ENCODE peak calls at places on chromosomes 1 and 21, in ten cellular contexts. Z, Y, K, N, R, A, W, S, C and I are unnamed samples. For H3K4me1, the result is how much of the 10 kb centered on the place peaks cover.

GRCh38 chr21:21019681-21020080 is 21.5 kb downstream of the NCAM2 start:
- DNase-seq in R (no peak), Z (no peak), W (peak), N (no peak), S (no peak), K (no peak), Y (no peak), A (no peak), C (peak), I (no peak)

GRCh38 chr1:155794605-155795265 is 62.3 kb downstream of the GON4L start:
- DNase-seq in K (no peak), W (peak), N (no peak), C (peak), Y (no peak), A (no peak), Z (no peak), R (no peak), S (no peak), I (peak)

GRCh38 chr1:29310616-29311180 is 74.4 kb downstream of the PTPRU start:
- DNase-seq in A (no peak), W (no peak), N (no peak), Y (no peak), S (no peak), K (no peak), Z (no peak), R (no peak), C (no peak), I (no peak)

GRCh38 chr21:42764443-42764760 is 111.0 kb downstream of the PDE9A start:
- DNase-seq in Z (no peak), Y (no peak), R (no peak), K (no peak), C (no peak), A (no peak), W (no peak), S (no peak), N (no peak), I (no peak)

GRCh38 chr21:29441651-29442050 is 142.9 kb downstream of the BACH1 start:
- DNase-seq in Z (no peak), Y (no peak), R (no peak), S (no peak), C (no peak), N (no peak), A (no peak), K (no peak), W (peak), I (no peak)

GRCh38 chr21:45680215-45680614 is 36.7 kb downstream of the PCBP3 start:
- DNase-seq in K (no peak), S (no peak), A (no peak), Y (no peak), R (no peak), W (no peak), N (no peak), Z (no peak), C (no peak), I (no peak)

GRCh38 chr1:39450956-39451601 is 40.4 kb upstream of the BMP8A start:
- DNase-seq in R (no peak), C (peak), W (peak), N (no peak), Y (no peak), Z (no peak), K (peak), A (no peak), S (peak), I (peak)

GRCh38 chr1:243831463-243831862 is 18.6 kb downstream of the AKT3 start:
- DNase-seq in C (no peak), S (peak), N (no peak), A (no peak), Z (no peak), Y (no peak), K (no peak), W (no peak), R (no peak), I (no peak)

GRCh38 chr1:161840363-161840762 is 74.2 kb downstream of the ATF6 start:
- DNase-seq in A (no peak), Z (no peak), W (peak), Y (no peak), R (no peak), C (no peak), N (no peak), S (no peak), K (no peak), I (peak)

GRCh38 chr1:85604598-85604997 is 24.0 kb downstream of the CCN1 start:
- DNase-seq in N (no peak), C (no peak), W (no peak), S (no peak), Z (no peak), R (no peak), Y (no peak), K (no peak), A (no peak), I (no peak)

GRCh38 chr1:206041640-206042039 is 11.3 kb upstream of the RHEX start:
- DNase-seq in R (no peak), K (no peak), Z (no peak), C (no peak), W (no peak), S (no peak), Y (no peak), A (no peak), N (no peak), I (no peak)

GRCh38 chr1:175188936-175189335 is 3.6 kb downstream of the KIAA0040 start:
- DNase-seq in W (no peak), Z (no peak), A (no peak), K (no peak), C (no peak), N (peak), Y (peak), R (no peak), S (no peak), I (no peak)

GRCh38 chr1:230289350-230289644 is 136.8 kb downstream of the PGBD5 start:
- DNase-seq in R (no peak), Y (no peak), W (no peak), C (no peak), N (no peak), K (no peak), Z (no peak), S (no peak), A (no peak), I (no peak)

GRCh38 chr1:12279728-12280469 is 50.1 kb downstream of the VPS13D start:
- DNase-seq in C (no peak), K (no peak), A (no peak), Z (no peak), Y (no peak), W (no peak), N (no peak), S (no peak), R (no peak), I (no peak)

GRCh38 chr1:46689326-46689725 is 17.7 kb downstream of the TEX38 start:
- DNase-seq in S (no peak), Z (no peak), Y (no peak), C (no peak), K (no peak), W (peak), N (no peak), R (no peak), A (no peak), I (no peak)

GRCh38 chr1:111097356-111098099 is 42.4 kb downstream of the DRAM2 start:
- DNase-seq in K (no peak), Y (no peak), Z (no peak), S (no peak), C (no peak), N (no peak), W (no peak), A (no peak), R (no peak), I (no peak)

GRCh38 chr1:2948751-2949680 is 72.3 kb upstream of the ACTRT2 start:
- DNase-seq in N (no peak), R (no peak), S (no peak), K (no peak), A (no peak), W (no peak), C (no peak), Y (no peak), Z (no peak), I (no peak)

GRCh38 chr1:30049748-30050147 is 673.6 kb downstream of the MATN1 start:
- DNase-seq in A (no peak), R (no peak), S (no peak), Y (no peak), C (no peak), K (no peak), W (no peak), Z (no peak), N (peak), I (no peak)

GRCh38 chr1:228304766-228305395 is 97.0 kb downstream of the OBSCN start:
- DNase-seq in A (peak), W (no peak), Z (no peak), C (no peak), S (no peak), Y (no peak), K (no peak), R (no peak), N (no peak), I (no peak)

GRCh38 chr1:181251001-181251712 is 162.7 kb downstream of the IER5 start:
- DNase-seq in A (peak), C (no peak), K (no peak), Z (no peak), N (no peak), Y (no peak), S (peak), R (no peak), W (peak), I (peak)

GRCh38 chr1:156167536-156167935 is 14.2 kb downstream of the SEMA4A start:
- DNase-seq in Y (no peak), S (peak), W (peak), A (no peak), Z (no peak), R (no peak), C (no peak), K (peak), N (no peak), I (no peak)

GRCh38 chr1:109886827-109887226 is 23.8 kb upstream of the CSF1 start:
- DNase-seq in N (no peak), A (no peak), K (no peak), C (no peak), Y (peak), Z (no peak), R (no peak), W (no peak), S (no peak), I (no peak)

GRCh38 chr1:228393268-228393699 is 13.4 kb downstream of the TRIM11 start:
- DNase-seq in W (peak), Z (no peak), R (no peak), S (peak), N (no peak), A (peak), Y (no peak), C (peak), K (no peak), I (peak)

GRCh38 chr1:91885331-91885715 is 628 bp downstream of the TGFBR3 start:
- DNase-seq in N (peak), W (no peak), Z (no peak), A (peak), C (peak), K (peak), Y (no peak), S (no peak), R (no peak), I (peak)

GRCh38 chr1:159699653-159700052 is 14.7 kb downstream of the CRP start:
- DNase-seq in W (no peak), N (no peak), Y (no peak), C (no peak), S (no peak), Z (no peak), A (no peak), R (no peak), K (no peak), I (no peak)

GRCh38 chr21:41481191-41481590 is 26.8 kb downstream of the TMPRSS2 start:
- DNase-seq in W (peak), K (no peak), A (no peak), N (no peak), C (peak), R (no peak), Z (no peak), S (peak), Y (no peak), I (peak)

GRCh38 chr1:82273816-82274215 is 473.1 kb downstream of the ADGRL2 start:
- DNase-seq in N (no peak), Z (no peak), R (no peak), W (peak), Y (no peak), C (no peak), K (no peak), A (no peak), S (peak), I (peak)

GRCh38 chr1:27527857-27528700 is 38.1 kb upstream of the WASF2 start:
- DNase-seq in W (no peak), Y (peak), C (no peak), A (peak), N (no peak), S (peak), Z (peak), R (no peak), K (no peak), I (no peak)

GRCh38 chr1:3884966-3885365 is 15.1 kb downstream of the C1orf174 start:
- DNase-seq in A (no peak), Y (no peak), C (no peak), N (no peak), Z (no peak), K (no peak), W (no peak), S (no peak), R (no peak), I (no peak)

GRCh38 chr1:205592443-205593003 is 39.3 kb downstream of the ELK4 start:
- DNase-seq in R (no peak), K (no peak), C (no peak), A (no peak), Y (no peak), S (no peak), W (no peak), N (no peak), Z (no peak), I (no peak)

GRCh38 chr1:220076861-220077762 is 12.5 kb downstream of the BPNT1 start:
- DNase-seq in Z (no peak), C (no peak), A (no peak), W (peak), K (no peak), R (no peak), N (no peak), S (no peak), Y (no peak), I (no peak)

GRCh38 chr1:180155202-180155682 is 573 bp downstream of the QSOX1 start:
- DNase-seq in K (no peak), R (no peak), W (no peak), C (peak), N (no peak), S (no peak), A (no peak), Z (no peak), Y (no peak), I (peak)

GRCh38 chr1:234600418-234601216 is 9.4 kb downstream of the IRF2BP2 start:
- DNase-seq in C (peak), S (peak), K (no peak), A (peak), W (peak), Z (no peak), Y (peak), N (peak), R (no peak), I (no peak)

GRCh38 chr1:234604393-234604725 is 5.6 kb downstream of the IRF2BP2 start:
- DNase-seq in Z (no peak), C (no peak), W (no peak), K (no peak), S (no peak), Y (no peak), A (no peak), N (no peak), R (no peak), I (no peak)

GRCh38 chr1:234603221-234604204 is 6.5 kb downstream of the IRF2BP2 start:
- DNase-seq in K (peak), C (peak), S (peak), Y (no peak), Z (no peak), A (no peak), R (no peak), N (no peak), W (peak), I (peak)

GRCh38 chr1:234601217-234602017 is 8.6 kb downstream of the IRF2BP2 start:
- DNase-seq in W (peak), N (no peak), K (no peak), R (no peak), S (peak), A (no peak), Y (peak), C (peak), Z (no peak), I (peak)

GRCh38 chr1:234602334-234603220 is 7.4 kb downstream of the IRF2BP2 start:
- DNase-seq in Y (peak), R (no peak), W (peak), K (peak), C (peak), N (peak), Z (no peak), S (peak), A (peak), I (peak)
- H3K4me1 ChIP-seq in Y (half or more), R (half or more), W (under half), K (half or more), C (under half), N (half or more), Z (half or more), S (under half), A (half or more), I (half or more)

DNA sequence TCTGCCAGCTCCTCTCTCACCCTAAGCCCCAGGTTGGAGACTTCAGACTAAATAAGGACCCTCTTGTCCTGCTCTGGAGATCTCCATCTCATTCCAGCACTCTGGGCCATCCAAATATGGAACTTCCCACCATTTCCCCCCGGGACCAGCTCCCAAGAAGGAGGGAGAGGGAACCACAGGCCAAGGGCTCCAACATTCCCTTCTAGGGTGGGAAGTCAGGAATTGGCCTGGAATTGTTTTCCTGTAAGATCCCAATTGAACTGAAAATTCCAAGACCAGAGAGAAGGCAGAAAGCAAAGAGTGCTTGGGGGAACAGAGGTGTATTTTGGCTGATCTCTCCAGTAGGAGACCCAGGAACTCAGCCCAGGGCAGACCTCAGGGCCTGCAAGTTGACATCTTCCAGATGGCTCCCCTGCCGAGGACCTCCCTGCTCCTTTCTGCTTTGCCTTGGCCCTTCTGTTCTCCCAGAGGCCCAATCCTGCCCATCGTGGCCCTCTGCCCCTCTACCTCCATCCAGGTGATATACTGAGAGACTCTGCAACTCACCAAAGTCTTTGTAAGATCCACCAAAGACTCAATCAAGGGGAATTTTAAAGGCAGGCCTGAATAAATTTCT is 14.9 kb downstream of the CSRP1 start:
- DNase-seq in N (peak), S (no peak), K (no peak), W (no peak), R (no peak), Y (no peak), C (no peak), A (no peak), Z (no peak), I (no peak)
- H3K4me1 ChIP-seq in N (half or more), S (half or more), K (under half), W (half or more), R (half or more), Y (under half), C (under half), A (half or more), Z (under half), I (half or more)

DNA sequence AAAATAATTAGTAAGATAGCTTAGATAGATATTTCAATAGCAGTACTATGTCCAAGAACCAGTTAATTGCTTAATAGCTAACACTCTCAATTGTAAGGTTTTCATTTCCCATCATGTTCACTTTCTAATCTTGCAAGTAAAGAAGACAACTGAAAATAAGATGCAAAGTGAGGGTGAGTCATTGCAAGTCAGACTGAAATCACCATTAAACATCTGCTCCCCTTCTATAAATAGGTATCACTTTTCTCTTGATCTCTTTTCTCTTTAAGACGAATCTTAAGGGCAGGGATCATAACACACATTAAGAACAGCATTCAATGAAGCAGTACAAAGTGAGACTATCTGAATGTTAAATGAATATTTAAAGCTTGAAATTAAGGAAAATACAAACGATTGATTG is 40.4 kb downstream of the UBR4 start:
- DNase-seq in A (no peak), R (no peak), Y (no peak), S (no peak), N (no peak), W (peak), C (peak), Z (no peak), K (no peak), I (peak)
- H3K4me1 ChIP-seq in A (under half), R (under half), Y (under half), S (under half), N (under half), W (under half), C (under half), Z (under half), K (under half), I (under half)

DNA sequence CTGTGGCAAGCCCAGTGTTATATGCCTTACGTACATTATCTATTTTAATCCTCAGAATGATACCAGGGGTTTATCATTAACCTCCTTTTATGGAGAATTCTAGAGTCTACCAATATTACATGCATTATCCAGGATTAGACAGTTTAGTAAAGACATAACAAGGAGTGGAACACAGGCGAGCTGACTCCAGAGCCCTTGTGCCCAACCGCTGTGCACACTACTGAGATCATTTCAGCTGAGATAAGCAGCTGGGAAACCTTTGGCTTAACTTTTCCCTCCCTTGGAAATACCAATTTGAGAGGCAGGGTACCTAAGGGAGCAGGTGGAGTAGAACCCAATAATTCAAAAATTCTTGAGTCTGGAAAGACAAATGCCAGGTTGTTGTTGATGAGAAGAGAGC is 59.8 kb upstream of the ATP1B1 start:
- DNase-seq in C (no peak), N (no peak), K (no peak), Y (no peak), R (no peak), Z (no peak), W (no peak), S (no peak), A (no peak), I (no peak)
- H3K4me1 ChIP-seq in C (under half), N (under half), K (under half), Y (under half), R (under half), Z (under half), W (under half), S (under half), A (under half), I (under half)

GRCh38 chr1:170535418-170535817 is 3.5 kb downstream of the GORAB start:
- DNase-seq in W (no peak), S (no peak), N (no peak), Z (no peak), A (no peak), C (no peak), Y (no peak), K (no peak), R (no peak), I (no peak)
- H3K4me1 ChIP-seq in W (under half), S (under half), N (under half), Z (under half), A (under half), C (under half), Y (under half), K (under half), R (under half), I (half or more)

GRCh38 chr1:201737350-201738060 is 91.5 kb upstream of the IPO9 start:
- DNase-seq in C (peak), S (peak), W (peak), N (peak), A (no peak), K (peak), Z (no peak), Y (no peak), R (no peak), I (peak)
- H3K4me1 ChIP-seq in C (under half), S (half or more), W (under half), N (half or more), A (half or more), K (under half), Z (under half), Y (under half), R (half or more), I (half or more)

GRCh38 chr1:40691538-40692428 is at the start of gene NFYC:
- DNase-seq in Y (peak), C (peak), N (peak), R (peak), A (peak), Z (peak), K (peak), W (peak), S (peak), I (peak)
- H3K4me1 ChIP-seq in Y (half or more), C (under half), N (under half), R (half or more), A (half or more), Z (under half), K (under half), W (under half), S (under half), I (under half)

DNA sequence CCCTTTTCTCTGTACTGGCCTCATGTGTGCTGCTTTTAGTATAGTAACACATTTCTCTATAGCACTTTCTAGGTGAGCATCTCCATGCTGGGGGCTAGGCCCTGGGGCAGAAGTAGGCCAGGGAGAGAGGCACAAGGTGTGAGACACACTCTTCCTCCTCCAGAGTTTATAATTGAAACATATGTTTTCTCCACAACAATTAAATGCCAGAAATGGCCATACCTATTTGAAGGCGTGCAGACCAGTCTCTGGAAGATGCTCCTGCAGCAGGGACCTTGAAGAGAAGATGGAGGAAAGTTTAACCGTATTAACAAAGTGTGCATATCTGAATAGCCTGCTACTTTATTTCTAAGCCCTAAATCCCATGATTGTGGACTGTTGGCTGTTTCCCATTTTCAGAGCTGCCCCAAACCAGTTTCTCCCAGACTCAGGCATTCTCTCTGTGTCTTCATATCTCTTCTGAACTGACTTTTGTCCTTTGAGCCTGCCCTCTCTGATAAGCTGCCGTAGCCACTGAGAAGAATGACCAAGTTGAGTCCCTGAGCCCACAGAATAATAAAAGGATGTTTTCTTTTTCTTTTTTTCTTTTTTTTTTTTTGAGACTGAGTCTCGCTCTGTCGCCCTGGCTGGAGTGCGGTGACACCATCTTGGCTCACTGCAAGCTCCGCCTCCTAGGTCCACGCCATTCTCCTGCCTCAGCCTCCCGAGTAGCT is 81.3 kb downstream of the LRRC8D start:
- DNase-seq in R (no peak), C (no peak), A (no peak), N (no peak), Y (no peak), S (no peak), K (no peak), W (no peak), Z (no peak), I (no peak)
- H3K4me1 ChIP-seq in R (under half), C (under half), A (under half), N (half or more), Y (half or more), S (under half), K (under half), W (under half), Z (under half), I (under half)